ENCODE peak calls at places on chromosomes 13 and 19, in five cellular contexts. G is body of pancreas, S is left ventricle myocardium inferior, W is omental fat pad, J is tibial artery. I is an unnamed sample.

GRCh38 chr19:48900477-48901452 is 653 bp downstream of the NUCB1 start:
- DNase-seq in G (no peak), S (no peak), W (no peak), J (no peak), I (no peak)

GRCh38 chr19:6260912-6261636 is 18.7 kb downstream of the MLLT1 start:
- DNase-seq in G (no peak), S (no peak), W (no peak), J (no peak), I (no peak)

GRCh38 chr13:96963786-96964475 is 30.3 kb downstream of the OXGR1 start:
- DNase-seq in G (no peak), S (no peak), W (no peak), J (no peak), I (no peak)

GRCh38 chr13:111049791-111050538 is 65.1 kb upstream of the ARHGEF7 start:
- DNase-seq in G (peak), S (no peak), W (no peak), J (peak), I (no peak)

GRCh38 chr13:99316657-99317244 is 9.6 kb upstream of the GPR183 start:
- DNase-seq in G (peak), S (no peak), W (no peak), J (no peak), I (no peak)

GRCh38 chr13:58960909-58961308 is 1202.8 kb downstream of the DIAPH3 start:
- DNase-seq in G (no peak), S (no peak), W (no peak), J (no peak), I (no peak)

GRCh38 chr13:46948338-46948737 is 51.5 kb upstream of the HTR2A start:
- DNase-seq in G (no peak), S (no peak), W (no peak), J (no peak), I (no peak)

GRCh38 chr13:50713849-50714248 is 129.6 kb downstream of the DLEU7 start:
- DNase-seq in G (no peak), S (no peak), W (no peak), J (no peak), I (no peak)

GRCh38 chr19:14078406-14078805 is 5.8 kb downstream of the MISP3 start:
- DNase-seq in G (no peak), S (no peak), W (no peak), J (no peak), I (no peak)

GRCh38 chr13:108816381-108816780 is 187.0 kb downstream of the MYO16 start:
- DNase-seq in G (no peak), S (no peak), W (no peak), J (no peak), I (no peak)
- TF ChIP-seq CTCF in G (no peak), S (no peak), W (no peak), J (no peak), I (no peak)

DNA sequence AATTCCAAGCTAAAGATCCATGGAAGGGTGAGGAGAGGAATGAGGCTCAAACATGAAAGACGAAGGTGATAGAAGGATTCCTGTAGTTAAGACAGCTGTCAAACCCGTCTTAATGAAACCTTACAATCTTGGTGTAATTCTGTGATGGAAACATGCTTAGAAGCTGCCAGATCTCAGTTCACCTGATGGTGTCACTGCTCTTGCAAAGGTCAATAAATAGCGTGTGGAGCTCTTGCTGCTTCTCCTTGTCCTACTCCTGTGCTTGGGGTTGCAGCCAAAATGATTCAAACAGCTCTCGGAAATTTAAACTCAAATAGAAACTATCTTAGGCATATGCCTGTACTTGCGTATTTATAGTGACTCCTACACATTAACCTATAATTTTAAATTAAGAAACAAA is 1705.0 kb downstream of the OLFM4 start:
- DNase-seq in G (no peak), S (no peak), W (no peak), J (no peak), I (no peak)
- TF ChIP-seq CTCF in G (no peak), S (no peak), W (no peak), J (no peak), I (no peak)

GRCh38 chr19:31500540-31500830 is 151.2 kb upstream of the TSHZ3 start:
- DNase-seq in G (no peak), S (no peak), W (no peak), J (no peak), I (no peak)
- TF ChIP-seq CTCF in G (no peak), S (no peak), W (no peak), J (no peak), I (no peak)

GRCh38 chr19:10968527-10969081 is 7.8 kb downstream of the SMARCA4 start:
- DNase-seq in G (no peak), S (no peak), W (no peak), J (no peak), I (no peak)
- TF ChIP-seq CTCF in G (no peak), S (no peak), W (no peak), J (no peak), I (no peak)

DNA sequence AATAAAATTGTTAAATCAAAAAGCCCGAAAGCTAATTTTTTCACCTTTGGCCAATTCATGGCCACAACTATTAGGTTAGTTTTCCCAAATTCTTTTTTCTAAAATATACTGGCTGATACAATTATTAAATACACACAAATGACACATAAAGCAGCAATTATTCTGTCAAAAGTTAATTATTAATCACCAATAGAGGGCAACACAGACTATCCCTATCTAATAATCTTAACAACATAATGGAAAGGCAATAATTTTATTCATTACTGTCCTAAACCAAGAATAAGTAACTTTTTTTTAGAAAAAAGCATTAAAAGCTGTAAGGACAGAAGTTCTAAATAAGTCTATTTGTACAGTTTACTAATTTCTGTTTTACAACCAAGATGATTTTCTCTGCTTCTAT is 51.7 kb downstream of the KATNAL1 start:
- DNase-seq in G (no peak), S (no peak), W (no peak), J (no peak), I (no peak)
- TF ChIP-seq CTCF in G (no peak), S (peak), W (no peak), J (no peak), I (peak)

DNA sequence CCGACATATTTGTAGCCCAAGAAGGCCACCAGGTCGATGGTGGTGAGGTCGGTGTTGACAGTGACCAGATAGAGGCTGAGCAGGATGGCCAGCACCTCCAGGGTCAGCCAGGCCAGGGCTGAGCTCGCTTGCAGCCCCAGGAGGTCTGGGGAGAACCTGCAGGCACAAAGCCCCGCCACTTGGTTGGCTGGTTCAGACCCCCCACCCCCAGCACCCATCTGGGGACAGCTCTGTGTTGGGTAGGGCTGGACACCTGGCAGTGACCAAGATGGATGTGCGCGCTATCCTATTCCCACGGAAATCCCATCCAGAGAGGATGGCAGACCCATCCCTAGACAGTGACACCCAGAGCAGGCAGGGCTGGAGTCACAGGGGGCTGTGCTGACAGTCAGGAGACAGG is 3.5 kb downstream of the C19orf33 start:
- DNase-seq in G (no peak), S (no peak), W (no peak), J (no peak), I (no peak)
- TF ChIP-seq CTCF in G (no peak), S (no peak), W (no peak), J (no peak), I (no peak)

GRCh38 chr13:19151581-19152263 is 29.9 kb downstream of the TUBA3C start:
- DNase-seq in G (no peak), S (no peak), W (no peak), J (no peak), I (no peak)

GRCh38 chr13:19152403-19152802 is 29.2 kb downstream of the TUBA3C start:
- DNase-seq in G (no peak), S (no peak), W (no peak), J (no peak), I (no peak)

GRCh38 chr13:19154843-19155242 is 26.8 kb downstream of the TUBA3C start:
- DNase-seq in G (no peak), S (no peak), W (no peak), J (no peak), I (no peak)

GRCh38 chr13:19155321-19155861 is 26.2 kb downstream of the TUBA3C start:
- DNase-seq in G (no peak), S (no peak), W (no peak), J (no peak), I (no peak)

DNA sequence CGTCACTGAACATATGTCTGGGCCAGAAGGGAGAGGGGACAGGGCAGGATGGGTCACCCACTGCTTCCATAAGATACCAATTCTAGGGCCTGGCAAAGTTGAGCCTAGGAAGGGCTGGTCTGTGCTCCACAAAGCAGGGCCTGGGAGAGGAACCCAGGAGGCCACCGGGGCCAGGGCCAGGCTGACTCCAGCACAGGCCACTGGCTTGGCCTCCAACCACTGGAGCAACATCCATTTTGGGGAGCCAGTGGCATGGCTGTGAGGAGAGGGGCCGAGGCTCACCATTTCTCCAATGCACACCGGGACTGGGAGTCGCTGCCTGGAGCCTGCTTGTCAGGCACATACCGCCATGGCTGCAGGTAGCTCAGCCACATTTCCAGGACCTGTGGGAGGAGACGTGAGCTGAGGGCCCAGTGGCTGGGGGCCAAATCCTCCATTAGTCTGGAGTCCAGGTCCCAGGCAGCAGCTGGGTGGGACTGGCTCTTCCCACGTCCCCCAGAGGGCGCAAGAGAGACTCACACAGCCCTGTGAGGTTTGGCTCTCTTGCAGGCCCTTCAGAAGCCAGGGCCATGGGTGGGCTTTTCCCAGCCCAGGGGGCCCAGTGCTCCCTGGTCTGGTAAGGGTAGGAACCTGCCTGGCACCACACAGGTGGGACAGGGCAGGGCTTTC is 27.7 kb downstream of the TUBA3C start:
- DNase-seq in G (no peak), S (no peak), W (no peak), J (no peak), I (no peak)
- TF ChIP-seq CTCF in G (no peak), S (no peak), W (no peak), J (no peak), I (no peak)

DNA sequence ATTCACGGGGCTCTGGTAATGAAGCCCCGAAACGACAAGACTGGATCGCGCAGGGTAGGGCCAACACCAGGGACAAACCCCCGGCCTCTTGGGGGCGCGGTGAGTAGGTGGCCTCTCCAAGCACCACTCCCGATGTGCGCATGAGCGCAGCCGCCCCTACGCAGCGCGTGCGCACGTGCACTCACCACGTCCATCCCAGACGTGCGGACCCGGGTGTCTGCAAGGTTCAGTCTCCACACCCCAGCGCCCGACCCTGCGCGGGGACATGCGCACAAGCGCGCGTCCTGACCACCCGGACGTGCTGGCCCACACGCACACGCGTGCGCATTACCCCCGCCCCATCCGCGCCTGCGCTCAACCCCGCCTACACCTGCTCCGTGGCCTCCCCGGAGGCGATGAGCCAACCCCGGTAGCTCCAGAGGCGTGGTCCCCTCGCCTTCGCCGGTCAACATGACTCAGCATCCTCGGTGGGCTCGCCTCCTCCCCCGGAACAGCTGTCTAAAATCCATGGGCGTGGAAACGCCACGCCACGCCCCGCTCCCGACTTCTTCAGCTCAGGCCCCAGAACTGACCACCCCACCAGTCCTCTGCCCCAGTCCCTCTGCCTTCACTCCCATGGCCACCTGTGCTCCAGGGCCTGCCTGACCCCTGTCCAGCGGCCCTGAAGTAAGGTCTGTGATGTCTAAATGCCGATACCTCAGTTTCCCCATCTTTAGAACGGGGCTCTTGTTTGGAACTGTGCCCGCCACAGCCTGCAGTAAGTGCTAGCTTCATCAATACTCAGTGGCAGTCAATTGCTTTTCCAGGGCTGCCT is 5.6 kb upstream of the GPI start:
- DNase-seq in G (peak), S (peak), W (peak), J (peak), I (peak)
- TF ChIP-seq CTCF in G (peak), S (peak), W (no peak), J (peak), I (peak)